ENCODE peak calls at places on chromosomes 4 and X, in seven cellular contexts. F is left ventricle myocardium inferior, M is IMR-90, O is ascending aorta, Q is sigmoid colon, U is heart right ventricle, T is kidney. J is an unnamed sample. For H3K9me3, the result is how much of the 10 kb centered on the place peaks cover.

GRCh38 chrX:36650622-36651021 is 357.5 kb upstream of the FAM47C start:
- DNase-seq in F (no peak), T (no peak), O (no peak), U (no peak), Q (no peak), M (no peak), J (no peak)

GRCh38 chr4:159197260-159197884 is 94.5 kb downstream of the RAPGEF2 start:
- DNase-seq in T (no peak), Q (no peak), U (no peak), O (no peak), M (no peak), F (no peak), J (no peak)

GRCh38 chr4:71595576-71596108 is 188.2 kb downstream of the GC start:
- DNase-seq in U (no peak), Q (no peak), O (no peak), T (no peak), M (no peak), F (no peak), J (no peak)

GRCh38 chrX:31260351-31260750 is 188.5 kb upstream of the FTHL17 start:
- DNase-seq in Q (no peak), M (no peak), T (no peak), U (no peak), F (no peak), O (no peak), J (no peak)

GRCh38 chr4:41381384-41381783 is 124.7 kb downstream of the UCHL1 start:
- DNase-seq in T (no peak), O (no peak), M (no peak), Q (no peak), F (no peak), U (no peak), J (peak)

GRCh38 chrX:47502591-47503222 is 19.7 kb upstream of the ZNF41 start:
- DNase-seq in Q (no peak), T (no peak), O (no peak), F (no peak), U (no peak), M (peak), J (no peak)

GRCh38 chr4:147398556-147398955 is 82.3 kb upstream of the EDNRA start:
- DNase-seq in M (no peak), F (no peak), T (no peak), Q (no peak), O (no peak), U (no peak), J (no peak)

GRCh38 chr4:84491420-84491819 is 7.7 kb downstream of the NKX6-1 start:
- DNase-seq in Q (no peak), U (no peak), M (no peak), F (no peak), T (no peak), O (no peak), J (no peak)

GRCh38 chrX:44344194-44344593 is 722 bp upstream of the EFHC2 start:
- DNase-seq in F (no peak), M (no peak), O (no peak), U (peak), Q (no peak), T (peak), J (peak)

GRCh38 chr4:73918058-73918457 is 48.9 kb downstream of the CXCL1 start:
- DNase-seq in T (no peak), M (no peak), U (no peak), F (no peak), Q (no peak), O (no peak), J (no peak)

GRCh38 chr4:134668237-134668636 is 466.6 kb upstream of the PABPC4L start:
- DNase-seq in U (no peak), T (no peak), F (no peak), O (no peak), M (no peak), Q (no peak), J (no peak)

GRCh38 chrX:151970661-151971060 is 3.8 kb downstream of the GABRE start:
- DNase-seq in M (peak), F (peak), O (peak), T (peak), U (peak), Q (peak), J (peak)

GRCh38 chr4:96833831-96834230 is 993.9 kb downstream of the PDHA2 start:
- DNase-seq in F (no peak), M (no peak), T (no peak), Q (no peak), U (no peak), O (no peak), J (no peak)

GRCh38 chr4:125368684-125369083 is 53.9 kb downstream of the FAT4 start:
- DNase-seq in F (no peak), Q (no peak), U (no peak), M (peak), O (no peak), T (no peak), J (no peak)

GRCh38 chrX:68018248-68019203 is 414.8 kb downstream of the OPHN1 start:
- DNase-seq in T (peak), F (no peak), Q (no peak), U (no peak), M (peak), O (no peak), J (no peak)

GRCh38 chr4:53589511-53589910 is 1.8 kb downstream of the LNX1 start:
- DNase-seq in Q (no peak), U (no peak), T (no peak), F (no peak), M (no peak), O (no peak), J (no peak)

GRCh38 chr4:13371050-13371449 is 113.1 kb downstream of the RAB28 start:
- DNase-seq in M (no peak), U (no peak), Q (no peak), T (no peak), F (no peak), O (no peak), J (no peak)

GRCh38 chrX:7448123-7448522 is 300.2 kb upstream of the PUDP start:
- DNase-seq in T (no peak), F (no peak), M (no peak), O (no peak), U (no peak), Q (no peak), J (no peak)

GRCh38 chr4:85474356-85474755 is 594 bp upstream of the ARHGAP24 start:
- DNase-seq in T (no peak), U (no peak), O (no peak), M (no peak), Q (no peak), F (no peak), J (no peak)

GRCh38 chrX:15384304-15384703 is at the start of gene VEGFD:
- DNase-seq in Q (no peak), F (no peak), U (no peak), O (no peak), T (no peak), M (peak), J (no peak)

GRCh38 chrX:114906978-114907510 is 110.4 kb downstream of the IL13RA2 start:
- DNase-seq in M (no peak), F (no peak), U (no peak), T (no peak), Q (no peak), O (no peak), J (no peak)

GRCh38 chrX:56978172-56978571 is 17.2 kb downstream of the SPIN3 start:
- DNase-seq in O (no peak), M (peak), T (no peak), F (no peak), Q (no peak), U (no peak), J (no peak)

GRCh38 chrX:98067611-98068010 is 1183.9 kb downstream of the RPA4 start:
- DNase-seq in U (no peak), F (no peak), M (peak), Q (no peak), T (no peak), O (no peak), J (no peak)

GRCh38 chrX:110276778-110277177 is 41.1 kb downstream of the AMMECR1 start:
- DNase-seq in M (no peak), U (no peak), Q (no peak), F (no peak), O (no peak), T (no peak), J (no peak)

DNA sequence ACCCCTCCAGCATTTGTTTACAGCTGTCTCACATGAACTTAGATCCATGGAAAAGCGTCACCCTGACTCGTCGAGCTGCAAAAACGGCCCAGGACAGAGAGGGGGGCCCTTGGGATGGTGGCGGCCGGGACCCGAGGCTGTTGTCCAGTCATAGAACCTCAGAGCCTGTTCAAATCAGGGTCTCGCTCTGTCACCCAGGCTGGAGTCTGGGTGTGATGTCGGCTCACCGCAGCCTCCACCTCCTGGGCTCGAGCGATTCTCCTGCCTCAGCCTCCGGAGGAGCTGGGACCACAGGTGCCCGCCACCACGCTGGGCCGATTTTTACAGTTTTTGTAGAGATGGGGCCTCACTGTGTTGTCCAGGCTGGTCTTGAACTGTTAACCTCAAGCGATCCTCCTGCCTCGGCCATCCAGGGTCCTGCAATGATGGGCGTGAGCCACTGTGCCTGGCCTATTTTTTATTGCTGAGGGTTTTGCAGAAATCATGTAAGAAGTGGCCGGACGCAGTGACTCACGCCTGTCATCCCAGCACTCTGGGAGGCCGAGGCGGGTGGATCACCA is 42.6 kb upstream of the PPP2R3B start:
- DNase-seq in T (peak), F (no peak), U (no peak), M (no peak), Q (peak), O (no peak), J (peak)
- H3K9me3 ChIP-seq in T (under half), F (under half), U (under half), M (under half), Q (under half), O (under half), J (under half)

DNA sequence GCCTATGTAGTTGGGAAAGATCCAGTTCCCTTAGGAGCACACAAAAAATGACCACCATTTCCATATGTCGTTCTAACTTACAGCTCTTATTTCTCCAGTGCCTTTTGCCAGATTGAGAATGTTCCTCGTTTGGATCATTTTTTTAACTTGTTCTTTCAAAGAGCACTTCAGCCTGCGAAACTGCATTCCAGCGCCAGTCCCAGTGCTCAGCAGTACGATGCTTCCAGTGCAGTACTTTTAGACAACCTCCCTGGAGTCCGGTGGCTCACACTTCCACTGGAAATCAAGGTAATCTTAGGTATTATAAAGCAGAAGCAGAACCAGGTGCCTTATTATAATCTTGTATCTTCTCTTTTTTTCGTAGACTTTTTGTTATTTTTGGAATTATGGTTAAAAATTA is 42.6 kb upstream of the SLC25A31 start:
- DNase-seq in U (no peak), M (no peak), Q (no peak), F (no peak), T (no peak), O (no peak), J (no peak)
- H3K27ac ChIP-seq in U (no peak), M (no peak), Q (no peak), F (no peak), T (no peak), O (no peak), J (no peak)

GRCh38 chrX:65841263-65841662 is 173.8 kb downstream of the MSN start:
- DNase-seq in Q (no peak), M (no peak), T (no peak), O (no peak), U (no peak), F (no peak), J (no peak)

GRCh38 chrX:65846974-65847373 is 179.5 kb downstream of the MSN start:
- DNase-seq in Q (no peak), U (no peak), M (no peak), T (no peak), O (no peak), F (no peak), J (no peak)
- H3K9me3 ChIP-seq in Q (under half), U (under half), M (under half), T (under half), O (under half), F (under half), J (under half)

DNA sequence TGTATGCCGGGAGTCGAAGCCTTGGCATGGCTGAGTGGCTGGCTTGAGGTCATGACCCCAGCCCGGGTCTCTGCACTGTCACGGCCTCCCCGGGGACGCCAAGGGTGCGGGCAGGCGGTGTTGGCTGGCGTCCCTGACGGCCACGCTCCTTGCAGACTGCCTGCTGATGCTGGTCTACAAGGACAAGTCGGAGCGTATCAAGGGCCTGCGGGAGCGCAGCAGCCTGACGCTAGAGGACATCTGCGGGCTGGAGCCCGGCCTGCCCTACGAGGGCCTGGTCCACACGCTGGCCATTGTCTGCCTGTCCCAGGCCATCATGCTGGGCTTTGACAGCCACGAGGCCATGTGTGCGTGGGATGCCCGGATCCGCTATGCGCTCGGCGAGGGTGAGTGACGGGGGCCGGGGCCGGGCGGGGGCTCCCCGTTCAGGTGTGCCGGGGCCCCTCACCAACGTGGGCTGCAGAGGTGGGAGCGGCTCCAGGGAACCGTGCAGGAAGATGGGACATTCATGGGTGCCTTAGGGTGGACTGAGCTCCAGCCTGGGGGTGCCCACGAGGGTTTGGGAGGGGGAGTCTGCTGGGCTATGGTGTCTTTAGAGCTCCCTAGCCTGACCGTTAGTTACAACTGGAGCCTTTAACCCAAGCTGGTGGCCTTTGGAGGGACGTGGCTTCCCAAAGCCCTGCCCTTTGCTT is 10.3 kb downstream of the DOK7 start:
- DNase-seq in M (no peak), T (no peak), O (no peak), F (peak), Q (no peak), U (peak), J (peak)
- H3K27ac ChIP-seq in M (no peak), T (no peak), O (no peak), F (peak), Q (no peak), U (peak), J (peak)

GRCh38 chr4:1480720-1481119 is 74.5 kb upstream of the NKX1-1 start:
- DNase-seq in M (no peak), Q (no peak), T (peak), O (no peak), F (no peak), U (no peak), J (no peak)
- H3K9me3 ChIP-seq in M (under half), Q (under half), T (under half), O (under half), F (half or more), U (under half), J (under half)

GRCh38 chrX:111352424-111352823 is 59.6 kb downstream of the DCX start:
- DNase-seq in F (peak), T (no peak), U (no peak), Q (peak), M (no peak), O (no peak), J (peak)

GRCh38 chrX:111349934-111350333 is 62.1 kb downstream of the DCX start:
- DNase-seq in T (no peak), Q (no peak), O (no peak), M (no peak), U (no peak), F (no peak), J (no peak)

GRCh38 chrX:111348363-111348927 is 63.5 kb downstream of the DCX start:
- DNase-seq in Q (no peak), O (no peak), U (no peak), M (no peak), T (no peak), F (no peak), J (no peak)

GRCh38 chrX:111353810-111354209 is 58.2 kb downstream of the DCX start:
- DNase-seq in T (no peak), U (no peak), F (no peak), Q (no peak), M (no peak), O (no peak), J (no peak)

DNA sequence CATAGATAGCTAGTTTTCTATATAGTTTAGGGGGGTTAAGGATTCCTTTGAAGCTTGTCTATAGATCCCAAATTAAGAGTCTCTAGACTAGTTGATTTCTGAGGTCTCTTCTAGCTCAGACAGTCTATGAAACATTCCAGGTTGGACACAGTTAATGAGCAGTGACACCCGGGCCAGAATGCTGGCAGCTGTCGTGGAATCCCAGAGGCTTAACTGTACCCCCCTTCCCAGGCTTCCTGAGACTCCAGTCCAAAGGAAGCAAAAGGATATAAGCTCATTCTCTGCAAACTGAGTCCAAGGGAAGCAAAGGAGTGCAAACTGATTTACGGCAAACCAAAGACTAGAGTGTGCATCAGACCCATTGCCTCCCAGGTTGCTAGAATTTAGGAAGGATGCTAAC is 62.9 kb downstream of the DCX start:
- DNase-seq in U (no peak), T (no peak), O (no peak), Q (no peak), F (no peak), M (no peak), J (peak)
- H3K27ac ChIP-seq in U (no peak), T (no peak), O (no peak), Q (no peak), F (no peak), M (no peak), J (no peak)

DNA sequence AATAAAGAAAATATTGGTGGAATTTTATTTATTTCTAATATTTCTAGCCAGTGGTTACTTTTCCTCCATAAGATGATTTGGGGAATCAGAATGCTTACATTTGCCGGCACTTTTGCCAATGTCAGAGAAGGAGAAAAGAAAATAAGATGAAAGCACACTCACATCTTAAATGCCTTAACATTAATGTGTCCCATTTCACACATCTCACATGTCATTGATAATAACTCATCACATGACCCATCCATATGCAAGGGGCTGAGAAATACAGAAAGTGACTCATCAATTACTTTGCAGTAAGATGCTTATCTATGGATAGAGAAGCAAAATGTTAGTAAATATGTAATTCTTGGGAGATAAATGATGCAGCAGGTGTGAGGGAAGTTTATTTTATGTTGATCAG is 1531.0 kb downstream of the PCDH7 start:
- DNase-seq in Q (no peak), O (no peak), F (no peak), M (no peak), U (no peak), T (no peak), J (no peak)
- H3K9me3 ChIP-seq in Q (under half), O (under half), F (under half), M (under half), U (under half), T (under half), J (under half)

GRCh38 chr4:101304916-101305315 is 42.4 kb downstream of the PPP3CA start:
- DNase-seq in T (no peak), F (no peak), U (no peak), Q (no peak), M (peak), O (no peak), J (no peak)
- H3K27ac ChIP-seq in T (no peak), F (no peak), U (no peak), Q (no peak), M (no peak), O (no peak), J (no peak)

DNA sequence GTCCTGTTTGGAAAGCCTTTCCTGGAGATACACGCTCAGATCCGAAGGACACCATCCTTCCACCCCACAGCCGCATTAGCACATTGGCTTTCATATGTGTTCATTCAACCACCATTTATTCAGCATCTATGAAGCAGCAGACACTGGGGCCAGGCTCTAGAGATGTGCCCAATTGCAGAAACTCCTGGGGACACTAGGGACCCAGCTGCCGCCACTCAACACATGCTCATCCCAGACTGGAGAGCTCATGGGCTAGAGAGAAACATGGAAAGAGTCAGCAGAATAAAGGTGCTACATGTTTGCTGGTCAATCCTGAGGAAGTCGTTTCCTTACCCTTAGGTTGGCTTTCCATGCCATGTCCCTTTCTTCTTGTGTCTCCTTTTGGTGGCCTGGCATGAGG is 7.6 kb downstream of the CTAG1A start:
- DNase-seq in F (no peak), U (no peak), T (no peak), O (peak), Q (no peak), M (no peak), J (no peak)
- H3K9me3 ChIP-seq in F (under half), U (under half), T (under half), O (under half), Q (under half), M (under half), J (under half)